ENCODE peak calls at places on chromosome 15, in nine cellular contexts. One of them, this sample, is unnamed.

GRCh38 chr15:98823012-98823458 is 174.7 kb downstream of the IGF1R start:
- DNase-seq in renal cortical epithelial cell: peak; percentile 62
- DNase-seq in HT-29: no peak
- DNase-seq in HL-60: no peak
- DNase-seq in stimulated activated naive CD8-positive, alpha-beta T cell treated with anti-CD3 and anti-CD28 coated beads, Interleukin-15, Interleukin-2, amounts not matched to agents 100 U/mL and 50 U/mL, for 24 hours: no peak
- DNase-seq in activated naive CD8-positive, alpha-beta T cell treated with anti-CD3 and anti-CD28 coated beads, Interleukin-2, amount 10 ng/mL, durations not matched to agents 7 days and 5 days: no peak
- DNase-seq in iPS-NIHi11: peak; percentile 58
- DNase-seq in stimulated activated CD4-positive, alpha-beta T cell treated with anti-CD3 and anti-CD28 coated beads, Interleukin-12 subunit alpha, Interleukin-12 subunit beta, amount 100 ng/mL, for 48 hours: no peak
- DNase-seq in occipital lobe: no peak
- DNase-seq in this sample: no peak

GRCh38 chr15:38225381-38225780 is 27.3 kb upstream of the SPRED1 start:
- DNase-seq in renal cortical epithelial cell: peak; percentile 62
- DNase-seq in HT-29: no peak
- DNase-seq in HL-60: no peak
- DNase-seq in stimulated activated naive CD8-positive, alpha-beta T cell treated with anti-CD3 and anti-CD28 coated beads, Interleukin-15, Interleukin-2, amounts not matched to agents 100 U/mL and 50 U/mL, for 24 hours: no peak
- DNase-seq in activated naive CD8-positive, alpha-beta T cell treated with anti-CD3 and anti-CD28 coated beads, Interleukin-2, amount 10 ng/mL, durations not matched to agents 7 days and 5 days: no peak
- DNase-seq in iPS-NIHi11: no peak
- DNase-seq in stimulated activated CD4-positive, alpha-beta T cell treated with anti-CD3 and anti-CD28 coated beads, Interleukin-12 subunit alpha, Interleukin-12 subunit beta, amount 100 ng/mL, for 48 hours: no peak
- DNase-seq in occipital lobe: no peak
- DNase-seq in this sample: no peak

GRCh38 chr15:76108021-76108723 is 48.4 kb downstream of the TMEM266 start:
- DNase-seq in renal cortical epithelial cell: no peak
- DNase-seq in HT-29: no peak
- DNase-seq in HL-60: no peak
- DNase-seq in stimulated activated naive CD8-positive, alpha-beta T cell treated with anti-CD3 and anti-CD28 coated beads, Interleukin-15, Interleukin-2, amounts not matched to agents 100 U/mL and 50 U/mL, for 24 hours: no peak
- DNase-seq in activated naive CD8-positive, alpha-beta T cell treated with anti-CD3 and anti-CD28 coated beads, Interleukin-2, amount 10 ng/mL, durations not matched to agents 7 days and 5 days: no peak
- DNase-seq in iPS-NIHi11: peak; percentile 25
- DNase-seq in stimulated activated CD4-positive, alpha-beta T cell treated with anti-CD3 and anti-CD28 coated beads, Interleukin-12 subunit alpha, Interleukin-12 subunit beta, amount 100 ng/mL, for 48 hours: no peak
- DNase-seq in occipital lobe: no peak
- DNase-seq in this sample: no peak

GRCh38 chr15:38275951-38276350 is 23.3 kb downstream of the SPRED1 start:
- DNase-seq in renal cortical epithelial cell: no peak
- DNase-seq in HT-29: no peak
- DNase-seq in HL-60: no peak
- DNase-seq in stimulated activated naive CD8-positive, alpha-beta T cell treated with anti-CD3 and anti-CD28 coated beads, Interleukin-15, Interleukin-2, amounts not matched to agents 100 U/mL and 50 U/mL, for 24 hours: no peak
- DNase-seq in activated naive CD8-positive, alpha-beta T cell treated with anti-CD3 and anti-CD28 coated beads, Interleukin-2, amount 10 ng/mL, durations not matched to agents 7 days and 5 days: no peak
- DNase-seq in iPS-NIHi11: no peak
- DNase-seq in stimulated activated CD4-positive, alpha-beta T cell treated with anti-CD3 and anti-CD28 coated beads, Interleukin-12 subunit alpha, Interleukin-12 subunit beta, amount 100 ng/mL, for 48 hours: no peak
- DNase-seq in occipital lobe: no peak
- DNase-seq in this sample: no peak

GRCh38 chr15:29672446-29672845 is 149.8 kb downstream of the TJP1 start:
- DNase-seq in renal cortical epithelial cell: no peak
- DNase-seq in HT-29: no peak
- DNase-seq in HL-60: no peak
- DNase-seq in stimulated activated naive CD8-positive, alpha-beta T cell treated with anti-CD3 and anti-CD28 coated beads, Interleukin-15, Interleukin-2, amounts not matched to agents 100 U/mL and 50 U/mL, for 24 hours: no peak
- DNase-seq in activated naive CD8-positive, alpha-beta T cell treated with anti-CD3 and anti-CD28 coated beads, Interleukin-2, amount 10 ng/mL, durations not matched to agents 7 days and 5 days: no peak
- DNase-seq in iPS-NIHi11: no peak
- DNase-seq in stimulated activated CD4-positive, alpha-beta T cell treated with anti-CD3 and anti-CD28 coated beads, Interleukin-12 subunit alpha, Interleukin-12 subunit beta, amount 100 ng/mL, for 48 hours: no peak
- DNase-seq in occipital lobe: no peak
- DNase-seq in this sample: no peak

GRCh38 chr15:77855871-77856270 is 221.6 kb downstream of the TBC1D2B start:
- DNase-seq in renal cortical epithelial cell: no peak
- DNase-seq in HT-29: no peak
- DNase-seq in HL-60: no peak
- DNase-seq in stimulated activated naive CD8-positive, alpha-beta T cell treated with anti-CD3 and anti-CD28 coated beads, Interleukin-15, Interleukin-2, amounts not matched to agents 100 U/mL and 50 U/mL, for 24 hours: no peak
- DNase-seq in activated naive CD8-positive, alpha-beta T cell treated with anti-CD3 and anti-CD28 coated beads, Interleukin-2, amount 10 ng/mL, durations not matched to agents 7 days and 5 days: peak; percentile 0
- DNase-seq in iPS-NIHi11: no peak
- DNase-seq in stimulated activated CD4-positive, alpha-beta T cell treated with anti-CD3 and anti-CD28 coated beads, Interleukin-12 subunit alpha, Interleukin-12 subunit beta, amount 100 ng/mL, for 48 hours: no peak
- DNase-seq in occipital lobe: no peak
- DNase-seq in this sample: no peak

GRCh38 chr15:70597056-70597603 is 166.2 kb downstream of the UACA start:
- DNase-seq in renal cortical epithelial cell: peak; percentile 61
- DNase-seq in HT-29: peak; percentile 85
- DNase-seq in HL-60: no peak
- DNase-seq in stimulated activated naive CD8-positive, alpha-beta T cell treated with anti-CD3 and anti-CD28 coated beads, Interleukin-15, Interleukin-2, amounts not matched to agents 100 U/mL and 50 U/mL, for 24 hours: no peak
- DNase-seq in activated naive CD8-positive, alpha-beta T cell treated with anti-CD3 and anti-CD28 coated beads, Interleukin-2, amount 10 ng/mL, durations not matched to agents 7 days and 5 days: no peak
- DNase-seq in iPS-NIHi11: no peak
- DNase-seq in stimulated activated CD4-positive, alpha-beta T cell treated with anti-CD3 and anti-CD28 coated beads, Interleukin-12 subunit alpha, Interleukin-12 subunit beta, amount 100 ng/mL, for 48 hours: no peak
- DNase-seq in occipital lobe: no peak
- DNase-seq in this sample: no peak

GRCh38 chr15:92638291-92638708 is 17.3 kb downstream of the FAM174B start:
- DNase-seq in renal cortical epithelial cell: peak; percentile 38
- DNase-seq in HT-29: peak; percentile 87
- DNase-seq in HL-60: no peak
- DNase-seq in stimulated activated naive CD8-positive, alpha-beta T cell treated with anti-CD3 and anti-CD28 coated beads, Interleukin-15, Interleukin-2, amounts not matched to agents 100 U/mL and 50 U/mL, for 24 hours: no peak
- DNase-seq in activated naive CD8-positive, alpha-beta T cell treated with anti-CD3 and anti-CD28 coated beads, Interleukin-2, amount 10 ng/mL, durations not matched to agents 7 days and 5 days: no peak
- DNase-seq in iPS-NIHi11: no peak
- DNase-seq in stimulated activated CD4-positive, alpha-beta T cell treated with anti-CD3 and anti-CD28 coated beads, Interleukin-12 subunit alpha, Interleukin-12 subunit beta, amount 100 ng/mL, for 48 hours: no peak
- DNase-seq in occipital lobe: no peak
- DNase-seq in this sample: no peak

GRCh38 chr15:62920569-62921502 is 121.7 kb upstream of the TPM1 start:
- DNase-seq in renal cortical epithelial cell: peak; percentile 60
- DNase-seq in HT-29: no peak
- DNase-seq in HL-60: peak; percentile 15
- DNase-seq in stimulated activated naive CD8-positive, alpha-beta T cell treated with anti-CD3 and anti-CD28 coated beads, Interleukin-15, Interleukin-2, amounts not matched to agents 100 U/mL and 50 U/mL, for 24 hours: no peak
- DNase-seq in activated naive CD8-positive, alpha-beta T cell treated with anti-CD3 and anti-CD28 coated beads, Interleukin-2, amount 10 ng/mL, durations not matched to agents 7 days and 5 days: no peak
- DNase-seq in iPS-NIHi11: no peak
- DNase-seq in stimulated activated CD4-positive, alpha-beta T cell treated with anti-CD3 and anti-CD28 coated beads, Interleukin-12 subunit alpha, Interleukin-12 subunit beta, amount 100 ng/mL, for 48 hours: no peak
- DNase-seq in occipital lobe: no peak
- DNase-seq in this sample: no peak

GRCh38 chr15:92164327-92165000 is 229.2 kb upstream of the ST8SIA2 start:
- DNase-seq in renal cortical epithelial cell: peak; percentile 49
- DNase-seq in HT-29: peak; percentile 48
- DNase-seq in HL-60: no peak
- DNase-seq in stimulated activated naive CD8-positive, alpha-beta T cell treated with anti-CD3 and anti-CD28 coated beads, Interleukin-15, Interleukin-2, amounts not matched to agents 100 U/mL and 50 U/mL, for 24 hours: no peak
- DNase-seq in activated naive CD8-positive, alpha-beta T cell treated with anti-CD3 and anti-CD28 coated beads, Interleukin-2, amount 10 ng/mL, durations not matched to agents 7 days and 5 days: no peak
- DNase-seq in iPS-NIHi11: peak; percentile 44
- DNase-seq in stimulated activated CD4-positive, alpha-beta T cell treated with anti-CD3 and anti-CD28 coated beads, Interleukin-12 subunit alpha, Interleukin-12 subunit beta, amount 100 ng/mL, for 48 hours: no peak
- DNase-seq in occipital lobe: no peak
- DNase-seq in this sample: no peak

GRCh38 chr15:28935316-28935715 is 49.5 kb downstream of the APBA2 start:
- DNase-seq in renal cortical epithelial cell: no peak
- DNase-seq in HT-29: peak; percentile 18
- DNase-seq in HL-60: peak; percentile 32
- DNase-seq in stimulated activated naive CD8-positive, alpha-beta T cell treated with anti-CD3 and anti-CD28 coated beads, Interleukin-15, Interleukin-2, amounts not matched to agents 100 U/mL and 50 U/mL, for 24 hours: peak; percentile 75
- DNase-seq in activated naive CD8-positive, alpha-beta T cell treated with anti-CD3 and anti-CD28 coated beads, Interleukin-2, amount 10 ng/mL, durations not matched to agents 7 days and 5 days: peak; percentile 77
- DNase-seq in iPS-NIHi11: peak; percentile 80
- DNase-seq in stimulated activated CD4-positive, alpha-beta T cell treated with anti-CD3 and anti-CD28 coated beads, Interleukin-12 subunit alpha, Interleukin-12 subunit beta, amount 100 ng/mL, for 48 hours: no peak
- DNase-seq in occipital lobe: no peak
- DNase-seq in this sample: peak; percentile 5

GRCh38 chr15:45670511-45670910 is 35.7 kb downstream of the SQOR start:
- DNase-seq in renal cortical epithelial cell: no peak
- DNase-seq in HT-29: no peak
- DNase-seq in HL-60: no peak
- DNase-seq in stimulated activated naive CD8-positive, alpha-beta T cell treated with anti-CD3 and anti-CD28 coated beads, Interleukin-15, Interleukin-2, amounts not matched to agents 100 U/mL and 50 U/mL, for 24 hours: no peak
- DNase-seq in activated naive CD8-positive, alpha-beta T cell treated with anti-CD3 and anti-CD28 coated beads, Interleukin-2, amount 10 ng/mL, durations not matched to agents 7 days and 5 days: no peak
- DNase-seq in iPS-NIHi11: no peak
- DNase-seq in stimulated activated CD4-positive, alpha-beta T cell treated with anti-CD3 and anti-CD28 coated beads, Interleukin-12 subunit alpha, Interleukin-12 subunit beta, amount 100 ng/mL, for 48 hours: no peak
- DNase-seq in occipital lobe: no peak
- DNase-seq in this sample: no peak

GRCh38 chr15:57703387-57703786 is 3.1 kb upstream of the POLR2M start:
- DNase-seq in renal cortical epithelial cell: no peak
- DNase-seq in HT-29: peak; percentile 38
- DNase-seq in HL-60: no peak
- DNase-seq in stimulated activated naive CD8-positive, alpha-beta T cell treated with anti-CD3 and anti-CD28 coated beads, Interleukin-15, Interleukin-2, amounts not matched to agents 100 U/mL and 50 U/mL, for 24 hours: no peak
- DNase-seq in activated naive CD8-positive, alpha-beta T cell treated with anti-CD3 and anti-CD28 coated beads, Interleukin-2, amount 10 ng/mL, durations not matched to agents 7 days and 5 days: no peak
- DNase-seq in iPS-NIHi11: no peak
- DNase-seq in stimulated activated CD4-positive, alpha-beta T cell treated with anti-CD3 and anti-CD28 coated beads, Interleukin-12 subunit alpha, Interleukin-12 subunit beta, amount 100 ng/mL, for 48 hours: no peak
- DNase-seq in occipital lobe: no peak
- DNase-seq in this sample: no peak

GRCh38 chr15:49646891-49647290 is 26.0 kb downstream of the DTWD1 start:
- DNase-seq in renal cortical epithelial cell: no peak
- DNase-seq in HT-29: no peak
- DNase-seq in HL-60: no peak
- DNase-seq in stimulated activated naive CD8-positive, alpha-beta T cell treated with anti-CD3 and anti-CD28 coated beads, Interleukin-15, Interleukin-2, amounts not matched to agents 100 U/mL and 50 U/mL, for 24 hours: no peak
- DNase-seq in activated naive CD8-positive, alpha-beta T cell treated with anti-CD3 and anti-CD28 coated beads, Interleukin-2, amount 10 ng/mL, durations not matched to agents 7 days and 5 days: no peak
- DNase-seq in iPS-NIHi11: no peak
- DNase-seq in stimulated activated CD4-positive, alpha-beta T cell treated with anti-CD3 and anti-CD28 coated beads, Interleukin-12 subunit alpha, Interleukin-12 subunit beta, amount 100 ng/mL, for 48 hours: no peak
- DNase-seq in occipital lobe: no peak
- DNase-seq in this sample: no peak

GRCh38 chr15:81575436-81576123 is 201.6 kb upstream of the TMC3 start:
- DNase-seq in renal cortical epithelial cell: no peak
- DNase-seq in HT-29: no peak
- DNase-seq in HL-60: no peak
- DNase-seq in stimulated activated naive CD8-positive, alpha-beta T cell treated with anti-CD3 and anti-CD28 coated beads, Interleukin-15, Interleukin-2, amounts not matched to agents 100 U/mL and 50 U/mL, for 24 hours: no peak
- DNase-seq in activated naive CD8-positive, alpha-beta T cell treated with anti-CD3 and anti-CD28 coated beads, Interleukin-2, amount 10 ng/mL, durations not matched to agents 7 days and 5 days: no peak
- DNase-seq in iPS-NIHi11: no peak
- DNase-seq in stimulated activated CD4-positive, alpha-beta T cell treated with anti-CD3 and anti-CD28 coated beads, Interleukin-12 subunit alpha, Interleukin-12 subunit beta, amount 100 ng/mL, for 48 hours: no peak
- DNase-seq in occipital lobe: peak; percentile 15
- DNase-seq in this sample: no peak

GRCh38 chr15:88467935-88468528 is 524 bp downstream of the MRPS11 start:
- DNase-seq in renal cortical epithelial cell: peak; percentile 13
- DNase-seq in HT-29: peak; percentile 26
- DNase-seq in HL-60: peak; percentile 9
- DNase-seq in stimulated activated naive CD8-positive, alpha-beta T cell treated with anti-CD3 and anti-CD28 coated beads, Interleukin-15, Interleukin-2, amounts not matched to agents 100 U/mL and 50 U/mL, for 24 hours: peak; percentile 28
- DNase-seq in activated naive CD8-positive, alpha-beta T cell treated with anti-CD3 and anti-CD28 coated beads, Interleukin-2, amount 10 ng/mL, durations not matched to agents 7 days and 5 days: no peak
- DNase-seq in iPS-NIHi11: peak; percentile 43
- DNase-seq in stimulated activated CD4-positive, alpha-beta T cell treated with anti-CD3 and anti-CD28 coated beads, Interleukin-12 subunit alpha, Interleukin-12 subunit beta, amount 100 ng/mL, for 48 hours: no peak
- DNase-seq in occipital lobe: no peak
- DNase-seq in this sample: no peak

GRCh38 chr15:66691727-66692126 is 10.3 kb upstream of the SMAD6 start:
- DNase-seq in renal cortical epithelial cell: no peak
- DNase-seq in HT-29: no peak
- DNase-seq in HL-60: no peak
- DNase-seq in stimulated activated naive CD8-positive, alpha-beta T cell treated with anti-CD3 and anti-CD28 coated beads, Interleukin-15, Interleukin-2, amounts not matched to agents 100 U/mL and 50 U/mL, for 24 hours: no peak
- DNase-seq in activated naive CD8-positive, alpha-beta T cell treated with anti-CD3 and anti-CD28 coated beads, Interleukin-2, amount 10 ng/mL, durations not matched to agents 7 days and 5 days: no peak
- DNase-seq in iPS-NIHi11: no peak
- DNase-seq in stimulated activated CD4-positive, alpha-beta T cell treated with anti-CD3 and anti-CD28 coated beads, Interleukin-12 subunit alpha, Interleukin-12 subunit beta, amount 100 ng/mL, for 48 hours: no peak
- DNase-seq in occipital lobe: no peak
- DNase-seq in this sample: no peak

GRCh38 chr15:98440917-98441316 is 207.4 kb upstream of the IGF1R start:
- DNase-seq in renal cortical epithelial cell: no peak
- DNase-seq in HT-29: no peak
- DNase-seq in HL-60: no peak
- DNase-seq in stimulated activated naive CD8-positive, alpha-beta T cell treated with anti-CD3 and anti-CD28 coated beads, Interleukin-15, Interleukin-2, amounts not matched to agents 100 U/mL and 50 U/mL, for 24 hours: no peak
- DNase-seq in activated naive CD8-positive, alpha-beta T cell treated with anti-CD3 and anti-CD28 coated beads, Interleukin-2, amount 10 ng/mL, durations not matched to agents 7 days and 5 days: no peak
- DNase-seq in iPS-NIHi11: no peak
- DNase-seq in stimulated activated CD4-positive, alpha-beta T cell treated with anti-CD3 and anti-CD28 coated beads, Interleukin-12 subunit alpha, Interleukin-12 subunit beta, amount 100 ng/mL, for 48 hours: no peak
- DNase-seq in occipital lobe: no peak
- DNase-seq in this sample: no peak

GRCh38 chr15:49438970-49439631 is 16.1 kb downstream of the FGF7 start:
- DNase-seq in renal cortical epithelial cell: peak; percentile 3
- DNase-seq in HT-29: no peak
- DNase-seq in HL-60: peak; percentile 87
- DNase-seq in stimulated activated naive CD8-positive, alpha-beta T cell treated with anti-CD3 and anti-CD28 coated beads, Interleukin-15, Interleukin-2, amounts not matched to agents 100 U/mL and 50 U/mL, for 24 hours: no peak
- DNase-seq in activated naive CD8-positive, alpha-beta T cell treated with anti-CD3 and anti-CD28 coated beads, Interleukin-2, amount 10 ng/mL, durations not matched to agents 7 days and 5 days: no peak
- DNase-seq in iPS-NIHi11: no peak
- DNase-seq in stimulated activated CD4-positive, alpha-beta T cell treated with anti-CD3 and anti-CD28 coated beads, Interleukin-12 subunit alpha, Interleukin-12 subunit beta, amount 100 ng/mL, for 48 hours: no peak
- DNase-seq in occipital lobe: no peak
- DNase-seq in this sample: no peak

GRCh38 chr15:96495386-96495785 is 164.9 kb downstream of the NR2F2 start:
- DNase-seq in renal cortical epithelial cell: no peak
- DNase-seq in HT-29: no peak
- DNase-seq in HL-60: peak; percentile 29
- DNase-seq in stimulated activated naive CD8-positive, alpha-beta T cell treated with anti-CD3 and anti-CD28 coated beads, Interleukin-15, Interleukin-2, amounts not matched to agents 100 U/mL and 50 U/mL, for 24 hours: no peak
- DNase-seq in activated naive CD8-positive, alpha-beta T cell treated with anti-CD3 and anti-CD28 coated beads, Interleukin-2, amount 10 ng/mL, durations not matched to agents 7 days and 5 days: no peak
- DNase-seq in iPS-NIHi11: no peak
- DNase-seq in stimulated activated CD4-positive, alpha-beta T cell treated with anti-CD3 and anti-CD28 coated beads, Interleukin-12 subunit alpha, Interleukin-12 subunit beta, amount 100 ng/mL, for 48 hours: no peak
- DNase-seq in occipital lobe: no peak
- DNase-seq in this sample: no peak

GRCh38 chr15:48040166-48040817 is 80.5 kb upstream of the SLC24A5 start:
- DNase-seq in renal cortical epithelial cell: peak; percentile 67
- DNase-seq in HT-29: no peak
- DNase-seq in HL-60: no peak
- DNase-seq in stimulated activated naive CD8-positive, alpha-beta T cell treated with anti-CD3 and anti-CD28 coated beads, Interleukin-15, Interleukin-2, amounts not matched to agents 100 U/mL and 50 U/mL, for 24 hours: no peak
- DNase-seq in activated naive CD8-positive, alpha-beta T cell treated with anti-CD3 and anti-CD28 coated beads, Interleukin-2, amount 10 ng/mL, durations not matched to agents 7 days and 5 days: no peak
- DNase-seq in iPS-NIHi11: no peak
- DNase-seq in stimulated activated CD4-positive, alpha-beta T cell treated with anti-CD3 and anti-CD28 coated beads, Interleukin-12 subunit alpha, Interleukin-12 subunit beta, amount 100 ng/mL, for 48 hours: no peak
- DNase-seq in occipital lobe: peak; percentile 22
- DNase-seq in this sample: no peak

GRCh38 chr15:88491158-88491557 is 23.6 kb downstream of the MRPS11 start:
- DNase-seq in renal cortical epithelial cell: no peak
- DNase-seq in HT-29: peak; percentile 80
- DNase-seq in HL-60: no peak
- DNase-seq in stimulated activated naive CD8-positive, alpha-beta T cell treated with anti-CD3 and anti-CD28 coated beads, Interleukin-15, Interleukin-2, amounts not matched to agents 100 U/mL and 50 U/mL, for 24 hours: no peak
- DNase-seq in activated naive CD8-positive, alpha-beta T cell treated with anti-CD3 and anti-CD28 coated beads, Interleukin-2, amount 10 ng/mL, durations not matched to agents 7 days and 5 days: no peak
- DNase-seq in iPS-NIHi11: peak; percentile 54
- DNase-seq in stimulated activated CD4-positive, alpha-beta T cell treated with anti-CD3 and anti-CD28 coated beads, Interleukin-12 subunit alpha, Interleukin-12 subunit beta, amount 100 ng/mL, for 48 hours: no peak
- DNase-seq in occipital lobe: no peak
- DNase-seq in this sample: no peak

GRCh38 chr15:41474941-41475340 is 18.7 kb upstream of the ITPKA start:
- DNase-seq in renal cortical epithelial cell: no peak
- DNase-seq in HT-29: no peak
- DNase-seq in HL-60: no peak
- DNase-seq in stimulated activated naive CD8-positive, alpha-beta T cell treated with anti-CD3 and anti-CD28 coated beads, Interleukin-15, Interleukin-2, amounts not matched to agents 100 U/mL and 50 U/mL, for 24 hours: no peak
- DNase-seq in activated naive CD8-positive, alpha-beta T cell treated with anti-CD3 and anti-CD28 coated beads, Interleukin-2, amount 10 ng/mL, durations not matched to agents 7 days and 5 days: no peak
- DNase-seq in iPS-NIHi11: no peak
- DNase-seq in stimulated activated CD4-positive, alpha-beta T cell treated with anti-CD3 and anti-CD28 coated beads, Interleukin-12 subunit alpha, Interleukin-12 subunit beta, amount 100 ng/mL, for 48 hours: no peak
- DNase-seq in occipital lobe: no peak
- DNase-seq in this sample: no peak

GRCh38 chr15:33535135-33535534 is 224.4 kb downstream of the RYR3 start:
- DNase-seq in renal cortical epithelial cell: peak; percentile 16
- DNase-seq in HT-29: no peak
- DNase-seq in HL-60: no peak
- DNase-seq in stimulated activated naive CD8-positive, alpha-beta T cell treated with anti-CD3 and anti-CD28 coated beads, Interleukin-15, Interleukin-2, amounts not matched to agents 100 U/mL and 50 U/mL, for 24 hours: no peak
- DNase-seq in activated naive CD8-positive, alpha-beta T cell treated with anti-CD3 and anti-CD28 coated beads, Interleukin-2, amount 10 ng/mL, durations not matched to agents 7 days and 5 days: no peak
- DNase-seq in iPS-NIHi11: no peak
- DNase-seq in stimulated activated CD4-positive, alpha-beta T cell treated with anti-CD3 and anti-CD28 coated beads, Interleukin-12 subunit alpha, Interleukin-12 subunit beta, amount 100 ng/mL, for 48 hours: no peak
- DNase-seq in occipital lobe: no peak
- DNase-seq in this sample: no peak

GRCh38 chr15:34330279-34330678 is 7.3 kb downstream of the SLC12A6 start:
- DNase-seq in renal cortical epithelial cell: no peak
- DNase-seq in HT-29: no peak
- DNase-seq in HL-60: no peak
- DNase-seq in stimulated activated naive CD8-positive, alpha-beta T cell treated with anti-CD3 and anti-CD28 coated beads, Interleukin-15, Interleukin-2, amounts not matched to agents 100 U/mL and 50 U/mL, for 24 hours: no peak
- DNase-seq in activated naive CD8-positive, alpha-beta T cell treated with anti-CD3 and anti-CD28 coated beads, Interleukin-2, amount 10 ng/mL, durations not matched to agents 7 days and 5 days: no peak
- DNase-seq in iPS-NIHi11: no peak
- DNase-seq in stimulated activated CD4-positive, alpha-beta T cell treated with anti-CD3 and anti-CD28 coated beads, Interleukin-12 subunit alpha, Interleukin-12 subunit beta, amount 100 ng/mL, for 48 hours: no peak
- DNase-seq in occipital lobe: no peak
- DNase-seq in this sample: no peak

GRCh38 chr15:55481842-55482241 is 26.2 kb downstream of the DNAAF4 start:
- DNase-seq in renal cortical epithelial cell: no peak
- DNase-seq in HT-29: no peak
- DNase-seq in HL-60: no peak
- DNase-seq in stimulated activated naive CD8-positive, alpha-beta T cell treated with anti-CD3 and anti-CD28 coated beads, Interleukin-15, Interleukin-2, amounts not matched to agents 100 U/mL and 50 U/mL, for 24 hours: no peak
- DNase-seq in activated naive CD8-positive, alpha-beta T cell treated with anti-CD3 and anti-CD28 coated beads, Interleukin-2, amount 10 ng/mL, durations not matched to agents 7 days and 5 days: no peak
- DNase-seq in iPS-NIHi11: no peak
- DNase-seq in stimulated activated CD4-positive, alpha-beta T cell treated with anti-CD3 and anti-CD28 coated beads, Interleukin-12 subunit alpha, Interleukin-12 subunit beta, amount 100 ng/mL, for 48 hours: no peak
- DNase-seq in occipital lobe: no peak
- DNase-seq in this sample: no peak

GRCh38 chr15:83848315-83849050 is 194.6 kb downstream of the ADAMTSL3 start:
- DNase-seq in renal cortical epithelial cell: peak; percentile 82
- DNase-seq in HT-29: peak; percentile 76
- DNase-seq in HL-60: no peak
- DNase-seq in stimulated activated naive CD8-positive, alpha-beta T cell treated with anti-CD3 and anti-CD28 coated beads, Interleukin-15, Interleukin-2, amounts not matched to agents 100 U/mL and 50 U/mL, for 24 hours: no peak
- DNase-seq in activated naive CD8-positive, alpha-beta T cell treated with anti-CD3 and anti-CD28 coated beads, Interleukin-2, amount 10 ng/mL, durations not matched to agents 7 days and 5 days: no peak
- DNase-seq in iPS-NIHi11: no peak
- DNase-seq in stimulated activated CD4-positive, alpha-beta T cell treated with anti-CD3 and anti-CD28 coated beads, Interleukin-12 subunit alpha, Interleukin-12 subunit beta, amount 100 ng/mL, for 48 hours: no peak
- DNase-seq in occipital lobe: no peak
- DNase-seq in this sample: no peak

GRCh38 chr15:68209735-68210408 is 4.7 kb upstream of the CALML4 start:
- DNase-seq in renal cortical epithelial cell: no peak
- DNase-seq in HT-29: no peak
- DNase-seq in HL-60: no peak
- DNase-seq in stimulated activated naive CD8-positive, alpha-beta T cell treated with anti-CD3 and anti-CD28 coated beads, Interleukin-15, Interleukin-2, amounts not matched to agents 100 U/mL and 50 U/mL, for 24 hours: peak; percentile 33
- DNase-seq in activated naive CD8-positive, alpha-beta T cell treated with anti-CD3 and anti-CD28 coated beads, Interleukin-2, amount 10 ng/mL, durations not matched to agents 7 days and 5 days: no peak
- DNase-seq in iPS-NIHi11: no peak
- DNase-seq in stimulated activated CD4-positive, alpha-beta T cell treated with anti-CD3 and anti-CD28 coated beads, Interleukin-12 subunit alpha, Interleukin-12 subunit beta, amount 100 ng/mL, for 48 hours: no peak
- DNase-seq in occipital lobe: no peak
- DNase-seq in this sample: peak; percentile 59

GRCh38 chr15:76962337-76963013 is 30.9 kb downstream of the RCN2 start:
- DNase-seq in renal cortical epithelial cell: no peak
- DNase-seq in HT-29: no peak
- DNase-seq in HL-60: peak; percentile 17
- DNase-seq in stimulated activated naive CD8-positive, alpha-beta T cell treated with anti-CD3 and anti-CD28 coated beads, Interleukin-15, Interleukin-2, amounts not matched to agents 100 U/mL and 50 U/mL, for 24 hours: no peak
- DNase-seq in activated naive CD8-positive, alpha-beta T cell treated with anti-CD3 and anti-CD28 coated beads, Interleukin-2, amount 10 ng/mL, durations not matched to agents 7 days and 5 days: no peak
- DNase-seq in iPS-NIHi11: no peak
- DNase-seq in stimulated activated CD4-positive, alpha-beta T cell treated with anti-CD3 and anti-CD28 coated beads, Interleukin-12 subunit alpha, Interleukin-12 subunit beta, amount 100 ng/mL, for 48 hours: no peak
- DNase-seq in occipital lobe: no peak
- DNase-seq in this sample: no peak

GRCh38 chr15:39641187-39641889 is 60.5 kb downstream of the THBS1 start:
- DNase-seq in renal cortical epithelial cell: no peak
- DNase-seq in HT-29: no peak
- DNase-seq in HL-60: no peak
- DNase-seq in stimulated activated naive CD8-positive, alpha-beta T cell treated with anti-CD3 and anti-CD28 coated beads, Interleukin-15, Interleukin-2, amounts not matched to agents 100 U/mL and 50 U/mL, for 24 hours: no peak
- DNase-seq in activated naive CD8-positive, alpha-beta T cell treated with anti-CD3 and anti-CD28 coated beads, Interleukin-2, amount 10 ng/mL, durations not matched to agents 7 days and 5 days: no peak
- DNase-seq in iPS-NIHi11: no peak
- DNase-seq in stimulated activated CD4-positive, alpha-beta T cell treated with anti-CD3 and anti-CD28 coated beads, Interleukin-12 subunit alpha, Interleukin-12 subunit beta, amount 100 ng/mL, for 48 hours: no peak
- DNase-seq in occipital lobe: no peak
- DNase-seq in this sample: no peak

GRCh38 chr15:31504462-31504839 is 177.8 kb downstream of the KLF13 start:
- DNase-seq in renal cortical epithelial cell: no peak
- DNase-seq in HT-29: no peak
- DNase-seq in HL-60: no peak
- DNase-seq in stimulated activated naive CD8-positive, alpha-beta T cell treated with anti-CD3 and anti-CD28 coated beads, Interleukin-15, Interleukin-2, amounts not matched to agents 100 U/mL and 50 U/mL, for 24 hours: no peak
- DNase-seq in activated naive CD8-positive, alpha-beta T cell treated with anti-CD3 and anti-CD28 coated beads, Interleukin-2, amount 10 ng/mL, durations not matched to agents 7 days and 5 days: no peak
- DNase-seq in iPS-NIHi11: no peak
- DNase-seq in stimulated activated CD4-positive, alpha-beta T cell treated with anti-CD3 and anti-CD28 coated beads, Interleukin-12 subunit alpha, Interleukin-12 subunit beta, amount 100 ng/mL, for 48 hours: no peak
- DNase-seq in occipital lobe: no peak
- DNase-seq in this sample: no peak